ENCODE peak calls at places on chromosomes 4 and X, in eight cellular contexts. D, Y, G, B, N, H, F and P are unnamed samples.

GRCh38 chr4:136103616-136104015 is 1428.7 kb downstream of the PCDH18 start:
- DNase-seq in Y (no peak), G (no peak), H (no peak), N (no peak), F (no peak), B (no peak), D (no peak), P (no peak)

GRCh38 chrX:110520053-110520452 is 161.4 kb downstream of the RTL9 start:
- DNase-seq in B (no peak), F (no peak), G (no peak), N (no peak), Y (no peak), H (no peak), D (no peak), P (no peak)

GRCh38 chr4:6724461-6725111 is 8.6 kb downstream of the BLOC1S4 start:
- DNase-seq in F (no peak), B (peak; percentile 46), D (no peak), G (no peak), H (peak; percentile 41), N (no peak), Y (no peak), P (no peak)

GRCh38 chrX:154991476-154991875 is 31.0 kb downstream of the F8 start:
- DNase-seq in N (no peak), B (no peak), H (no peak), G (no peak), F (peak; percentile 7), Y (no peak), D (no peak), P (no peak)

GRCh38 chrX:37060999-37061398 is 52.8 kb downstream of the FAM47C start:
- DNase-seq in Y (peak; percentile 38), G (peak; percentile 72), H (peak; percentile 41), B (peak; percentile 47), N (peak; percentile 26), F (peak; percentile 46), D (peak; percentile 38), P (peak; percentile 34)

GRCh38 chr4:2800691-2801596 is 8.1 kb downstream of the SH3BP2 start:
- DNase-seq in N (no peak), H (peak; percentile 37), G (no peak), Y (peak; percentile 79), D (peak; percentile 57), F (no peak), B (peak; percentile 69), P (peak; percentile 90)

GRCh38 chr4:57064811-57065711 is 45.1 kb downstream of the IGFBP7 start:
- DNase-seq in H (peak; percentile 98), Y (no peak), D (no peak), G (peak; percentile 78), B (peak; percentile 92), F (no peak), N (no peak), P (peak; percentile 99)

GRCh38 chr4:183842134-183842838 is 62.8 kb upstream of the STOX2 start:
- DNase-seq in G (no peak), D (no peak), N (no peak), B (no peak), H (no peak), F (no peak), Y (no peak), P (no peak)

GRCh38 chrX:2513120-2513664 is 12.4 kb upstream of the DHRSX start:
- DNase-seq in Y (no peak), B (no peak), F (no peak), G (no peak), D (no peak), N (no peak), H (no peak), P (no peak)

GRCh38 chr4:25113915-25114904 is 46.0 kb downstream of the SEPSECS start:
- DNase-seq in F (peak; percentile 32), G (peak; percentile 54), N (no peak), B (peak; percentile 85), D (no peak), Y (no peak), H (peak; percentile 71), P (peak; percentile 43)

GRCh38 chr4:108533245-108533844 is 87.0 kb upstream of the RPL34 start:
- DNase-seq in D (no peak), G (no peak), B (no peak), H (no peak), Y (no peak), F (no peak), N (no peak), P (peak; percentile 18)

GRCh38 chrX:27380163-27380845 is 82.8 kb downstream of the PPP4R3C start:
- DNase-seq in G (peak; percentile 15), B (no peak), F (no peak), N (no peak), H (no peak), D (no peak), Y (no peak), P (no peak)

GRCh38 chrX:18707442-18708049 is at the start of gene PPEF1:
- DNase-seq in B (no peak), D (no peak), N (no peak), Y (no peak), F (no peak), H (no peak), G (no peak), P (no peak)

GRCh38 chr4:127843704-127844604 is 36.7 kb upstream of the PLK4 start:
- DNase-seq in N (no peak), H (no peak), F (no peak), G (no peak), Y (peak; percentile 53), D (no peak), B (no peak), P (no peak)

DNA sequence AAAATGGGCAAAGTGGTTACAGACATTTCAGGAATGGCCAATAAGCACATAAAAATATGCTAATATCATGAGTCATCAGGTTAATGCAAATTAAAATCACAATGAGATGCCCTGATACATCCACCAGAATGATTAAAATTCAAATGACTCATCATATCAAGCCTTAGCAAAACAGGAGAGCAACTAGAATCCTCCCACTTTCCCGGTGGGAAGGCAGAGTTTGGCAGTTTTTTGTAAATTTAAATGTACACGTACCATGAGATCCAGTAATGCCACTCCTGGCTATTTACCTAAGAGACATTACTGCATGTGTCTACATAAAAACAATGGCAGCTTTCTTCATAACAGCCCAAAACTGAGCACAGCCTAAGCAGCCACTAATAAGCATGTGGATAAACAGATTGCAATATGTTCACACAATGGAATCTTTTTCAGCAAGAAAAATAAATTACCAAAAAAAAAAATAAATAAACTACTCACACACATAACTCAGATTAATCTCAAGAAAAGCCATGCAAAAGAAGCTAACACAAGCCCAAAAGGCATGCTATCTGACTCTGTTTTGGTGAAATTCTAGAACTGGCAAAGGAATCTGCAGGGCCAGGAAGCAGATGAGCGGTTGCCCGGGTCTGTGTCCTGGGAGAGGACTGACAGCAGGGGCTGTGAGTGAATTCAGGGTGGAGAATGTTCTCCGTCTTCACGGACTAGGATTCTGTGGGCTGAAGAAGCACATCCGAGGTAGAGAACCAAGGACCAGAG is 48.8 kb downstream of the AFAP1 start:
- DNase-seq in G (peak; percentile 75), Y (no peak), H (peak; percentile 92), D (no peak), F (peak; percentile 80), B (peak; percentile 86), N (no peak), P (peak; percentile 97)
- H3K9ac ChIP-seq in G (peak overlapping the region; percentile 15), Y (no peak overlapping the region), H (peak overlapping the region; percentile 88), D (no peak overlapping the region), F (peak overlapping the region; percentile 25), B (peak overlapping the region; percentile 48), N (no peak overlapping the region), P (no peak overlapping the region)

DNA sequence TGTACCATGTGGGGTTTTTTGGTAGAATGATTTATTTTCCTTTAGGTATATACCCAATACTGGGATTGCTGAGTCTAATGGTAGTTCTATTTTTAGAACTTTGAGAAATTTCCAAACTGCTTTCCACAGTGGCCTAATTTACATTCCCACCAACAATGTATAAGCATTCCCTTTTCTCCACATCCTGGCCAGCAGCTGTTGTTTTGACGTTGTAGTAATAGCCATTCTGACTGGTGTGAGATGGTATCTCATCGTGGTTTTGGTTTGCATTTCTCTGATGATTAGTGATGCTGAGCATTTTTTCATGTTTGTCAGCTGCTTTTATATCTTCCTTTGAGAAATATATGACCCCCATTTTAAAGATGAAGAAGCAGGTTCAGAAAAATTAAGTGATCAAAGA is 153.7 kb downstream of the CBR4 start:
- DNase-seq in H (peak; percentile 97), B (peak; percentile 77), N (no peak), G (peak; percentile 16), D (no peak), F (peak; percentile 74), Y (no peak), P (peak; percentile 96)
- H3K9me3 ChIP-seq in H (peaks cover 5% of the 10 kb centered on the region), B (no peaks in the 10 kb centered on the region), N (no peaks in the 10 kb centered on the region), G (no peaks in the 10 kb centered on the region), D (peaks cover 5% of the 10 kb centered on the region), F (no peaks in the 10 kb centered on the region), Y (no peaks in the 10 kb centered on the region), P (no peaks in the 10 kb centered on the region)

GRCh38 chr4:53362093-53362492 is 3.8 kb downstream of the SCFD2 start:
- DNase-seq in B (no peak), F (no peak), Y (no peak), G (no peak), H (no peak), D (no peak), N (no peak), P (no peak)

GRCh38 chr4:53365486-53366300 is at the start of gene SCFD2:
- DNase-seq in G (peak; percentile 100), H (peak; percentile 97), Y (peak; percentile 97), F (peak; percentile 98), N (peak; percentile 93), B (peak; percentile 98), D (peak; percentile 89), P (peak; percentile 97)

GRCh38 chr4:53364624-53365023 is 1.2 kb downstream of the SCFD2 start:
- DNase-seq in N (no peak), F (no peak), D (no peak), H (no peak), B (no peak), G (no peak), Y (no peak), P (no peak)

GRCh38 chr4:53365121-53365485 is 758 bp downstream of the SCFD2 start:
- DNase-seq in Y (peak; percentile 29), B (peak; percentile 59), D (no peak), N (no peak), F (peak; percentile 44), H (peak; percentile 27), G (peak; percentile 47), P (no peak)

GRCh38 chr4:53361451-53361850 is 4.4 kb downstream of the SCFD2 start:
- DNase-seq in F (peak; percentile 11), H (peak; percentile 32), B (peak; percentile 65), Y (no peak), D (no peak), G (peak; percentile 59), N (no peak), P (peak; percentile 58)
- H3K4me2 ChIP-seq in F (peak overlapping the region; percentile 2), H (peak overlapping the region; percentile 26), B (peak overlapping the region; percentile 95), Y (no peak overlapping the region), D (no peak overlapping the region), G (peak overlapping the region; percentile 92), N (no peak overlapping the region), P (peak overlapping the region; percentile 33)

GRCh38 chrX:118117069-118117405 is 427 bp upstream of the KLHL13 start:
- DNase-seq in Y (no peak), N (no peak), B (peak; percentile 9), H (no peak), F (no peak), G (peak; percentile 10), D (no peak), P (no peak)

GRCh38 chrX:118116308-118117068 is at the start of gene KLHL13:
- DNase-seq in H (peak; percentile 18), F (peak; percentile 28), B (peak; percentile 40), Y (peak; percentile 50), D (peak; percentile 33), N (no peak), G (peak; percentile 33), P (peak; percentile 41)

DNA sequence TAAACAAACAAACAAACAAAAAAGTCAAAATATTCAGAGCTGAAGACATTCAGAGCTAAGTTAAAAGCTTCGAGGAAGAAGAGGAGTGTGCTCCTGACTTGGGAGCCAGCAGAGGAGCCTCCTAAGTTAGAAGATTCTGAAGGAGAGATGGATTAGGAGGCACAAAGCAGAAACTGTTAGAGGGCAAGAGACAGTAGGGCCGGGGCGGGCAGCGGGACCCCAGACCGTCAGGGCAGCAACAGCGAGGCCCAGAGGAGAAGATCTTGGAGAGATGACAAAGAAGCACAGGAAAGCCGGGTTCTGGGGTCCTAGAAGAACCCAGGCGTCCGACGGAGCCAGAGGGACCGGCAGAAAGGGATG is 682 bp downstream of the KLHL13 start:
- DNase-seq in Y (no peak), B (no peak), F (no peak), N (no peak), G (no peak), H (no peak), D (no peak), P (no peak)
- H3K9ac ChIP-seq in Y (no peak overlapping the region), B (no peak overlapping the region), F (peak overlapping the region; percentile 59), N (peak overlapping the region; percentile 51), G (peak overlapping the region; percentile 77), H (peak overlapping the region; percentile 76), D (no peak overlapping the region), P (peak overlapping the region; percentile 20)